ENCODE peak calls at places on chromosomes 6 and 20, in eight cellular contexts. T, U, Q, Z, W, G, E and J are unnamed samples. For H3K4me1, the result is how much of the 10 kb centered on the place peaks cover.

GRCh38 chr6:53326372-53327016 is 22.3 kb downstream of the ELOVL5 start:
- DNase-seq in T (no peak), U (peak), Q (peak), Z (no peak), W (peak), G (no peak), E (peak), J (no peak)

GRCh38 chr6:149093643-149094042 is 223.9 kb upstream of the TAB2 start:
- DNase-seq in T (no peak), U (no peak), Q (no peak), Z (no peak), W (no peak), G (no peak), E (peak), J (no peak)

GRCh38 chr20:33401922-33402369 is 627 bp upstream of the CDK5RAP1 start:
- DNase-seq in T (no peak), U (no peak), Q (no peak), Z (no peak), W (no peak), G (no peak), E (no peak), J (no peak)

GRCh38 chr20:21583486-21584168 is 69.8 kb upstream of the NKX2-2 start:
- DNase-seq in T (no peak), U (no peak), Q (no peak), Z (no peak), W (no peak), G (no peak), E (no peak), J (no peak)

GRCh38 chr6:14468656-14469321 is 351.2 kb downstream of the CD83 start:
- DNase-seq in T (no peak), U (no peak), Q (no peak), Z (no peak), W (no peak), G (no peak), E (no peak), J (no peak)

GRCh38 chr6:35895560-35895959 is 25.3 kb downstream of the SRPK1 start:
- DNase-seq in T (no peak), U (no peak), Q (peak), Z (no peak), W (no peak), G (no peak), E (peak), J (no peak)

GRCh38 chr6:34934516-34934915 is 45.5 kb downstream of the ANKS1A start:
- DNase-seq in T (peak), U (peak), Q (no peak), Z (peak), W (peak), G (no peak), E (peak), J (no peak)

GRCh38 chr6:169839029-169839481 is 87.6 kb downstream of the ERMARD start:
- DNase-seq in T (no peak), U (no peak), Q (no peak), Z (no peak), W (no peak), G (no peak), E (no peak), J (no peak)

GRCh38 chr20:36604952-36605308 is 649 bp upstream of the RAB5IF start:
- DNase-seq in T (peak), U (peak), Q (no peak), Z (peak), W (peak), G (peak), E (no peak), J (peak)

GRCh38 chr20:41258489-41258888 is 59.0 kb downstream of the ZHX3 start:
- DNase-seq in T (no peak), U (no peak), Q (no peak), Z (no peak), W (no peak), G (no peak), E (no peak), J (no peak)

GRCh38 chr6:23181301-23182110 is 612.1 kb downstream of the HDGFL1 start:
- DNase-seq in T (no peak), U (no peak), Q (no peak), Z (no peak), W (no peak), G (peak), E (no peak), J (no peak)

GRCh38 chr6:25755496-25755895 is 954 bp downstream of the SLC17A4 start:
- DNase-seq in T (no peak), U (no peak), Q (no peak), Z (no peak), W (no peak), G (no peak), E (no peak), J (no peak)

GRCh38 chr20:59051666-59052065 is 9.1 kb upstream of the PRELID3B start:
- DNase-seq in T (no peak), U (no peak), Q (no peak), Z (no peak), W (no peak), G (no peak), E (no peak), J (no peak)

GRCh38 chr6:115934829-115935228 is 125.9 kb downstream of the FRK start:
- DNase-seq in T (no peak), U (no peak), Q (no peak), Z (no peak), W (no peak), G (no peak), E (no peak), J (no peak)

GRCh38 chr6:144248003-144248402 is 37.1 kb upstream of the UTRN start:
- DNase-seq in T (no peak), U (no peak), Q (no peak), Z (no peak), W (no peak), G (no peak), E (no peak), J (no peak)

GRCh38 chr6:169695131-169695530 is 6.7 kb downstream of the WDR27 start:
- DNase-seq in T (no peak), U (no peak), Q (no peak), Z (no peak), W (no peak), G (no peak), E (no peak), J (no peak)

GRCh38 chr6:107491059-107491609 is 1.2 kb downstream of the SOBP start:
- DNase-seq in T (peak), U (peak), Q (no peak), Z (peak), W (peak), G (peak), E (peak), J (peak)

GRCh38 chr6:157597461-157598312 is 216.7 kb downstream of the ZDHHC14 start:
- DNase-seq in T (peak), U (no peak), Q (no peak), Z (peak), W (peak), G (peak), E (no peak), J (peak)

GRCh38 chr6:35202066-35202546 is 11.7 kb upstream of the SCUBE3 start:
- DNase-seq in T (peak), U (no peak), Q (no peak), Z (no peak), W (no peak), G (no peak), E (no peak), J (no peak)

GRCh38 chr6:95742895-95743294 is 165.6 kb downstream of the MANEA start:
- DNase-seq in T (no peak), U (no peak), Q (no peak), Z (no peak), W (no peak), G (no peak), E (no peak), J (no peak)

GRCh38 chr6:72560721-72561593 is 60.9 kb upstream of the KCNQ5 start:
- DNase-seq in T (no peak), U (no peak), Q (no peak), Z (no peak), W (no peak), G (no peak), E (peak), J (no peak)

GRCh38 chr6:169132361-169132895 is 121.2 kb downstream of the THBS2 start:
- DNase-seq in T (no peak), U (no peak), Q (no peak), Z (no peak), W (no peak), G (no peak), E (no peak), J (no peak)

GRCh38 chr20:8627386-8628030 is 441.4 kb upstream of the PLCB4 start:
- DNase-seq in T (no peak), U (no peak), Q (no peak), Z (no peak), W (no peak), G (no peak), E (peak), J (no peak)

GRCh38 chr6:3727036-3727435 is 24.5 kb downstream of the PXDC1 start:
- DNase-seq in T (no peak), U (no peak), Q (no peak), Z (no peak), W (no peak), G (no peak), E (no peak), J (no peak)

GRCh38 chr6:25963426-25964123 is 973 bp downstream of the TRIM38 start:
- DNase-seq in T (no peak), U (no peak), Q (no peak), Z (no peak), W (no peak), G (no peak), E (peak), J (peak)

GRCh38 chr6:8982659-8983058 is 547.3 kb upstream of the SLC35B3 start:
- DNase-seq in T (no peak), U (no peak), Q (no peak), Z (no peak), W (no peak), G (no peak), E (no peak), J (no peak)

GRCh38 chr20:63941282-63942060 is 14.7 kb downstream of the UCKL1 start:
- DNase-seq in T (peak), U (no peak), Q (peak), Z (no peak), W (peak), G (peak), E (no peak), J (peak)

GRCh38 chr6:7085911-7086310 is 21.9 kb upstream of the RREB1 start:
- DNase-seq in T (peak), U (peak), Q (no peak), Z (peak), W (peak), G (no peak), E (no peak), J (peak)

GRCh38 chr20:22584630-22584921 is 204 bp upstream of the FOXA2 start:
- DNase-seq in T (no peak), U (no peak), Q (no peak), Z (no peak), W (peak), G (peak), E (no peak), J (peak)

GRCh38 chr6:31042801-31043200 is 32.5 kb downstream of the MUC22 start:
- DNase-seq in T (peak), U (peak), Q (no peak), Z (peak), W (peak), G (peak), E (peak), J (peak)

GRCh38 chr20:31722388-31723281 is at the start of gene BCL2L1:
- DNase-seq in T (peak), U (peak), Q (peak), Z (peak), W (peak), G (peak), E (peak), J (peak)

GRCh38 chr20:31719644-31720485 is 2.8 kb downstream of the BCL2L1 start:
- DNase-seq in T (no peak), U (no peak), Q (peak), Z (no peak), W (peak), G (peak), E (no peak), J (no peak)

GRCh38 chr20:31718952-31719643 is 3.6 kb downstream of the BCL2L1 start:
- DNase-seq in T (no peak), U (no peak), Q (peak), Z (no peak), W (peak), G (no peak), E (no peak), J (no peak)

GRCh38 chr20:31721408-31722332 is 998 bp downstream of the BCL2L1 start:
- DNase-seq in T (peak), U (no peak), Q (no peak), Z (no peak), W (peak), G (no peak), E (no peak), J (peak)

GRCh38 chr20:31720486-31721407 is 1.9 kb downstream of the BCL2L1 start:
- DNase-seq in T (no peak), U (no peak), Q (no peak), Z (no peak), W (peak), G (no peak), E (no peak), J (peak)
- TF ChIP-seq CTCF in T (no peak), U (no peak), Q (no peak), Z (no peak), W (no peak), G (no peak), E (no peak), J (no peak)

GRCh38 chr6:33430991-33431879 is 11.4 kb downstream of the SYNGAP1 start:
- DNase-seq in T (peak), U (peak), Q (no peak), Z (peak), W (no peak), G (peak), E (peak), J (peak)

GRCh38 chr6:33433560-33434191 is 13.8 kb downstream of the SYNGAP1 start:
- DNase-seq in T (no peak), U (peak), Q (no peak), Z (no peak), W (no peak), G (peak), E (peak), J (no peak)

GRCh38 chr6:33433001-33433559 is 13.2 kb downstream of the SYNGAP1 start:
- DNase-seq in T (no peak), U (no peak), Q (no peak), Z (no peak), W (no peak), G (peak), E (no peak), J (no peak)

GRCh38 chr6:33431880-33432541 is 12.1 kb downstream of the SYNGAP1 start:
- DNase-seq in T (no peak), U (no peak), Q (no peak), Z (no peak), W (no peak), G (peak), E (no peak), J (no peak)

GRCh38 chr6:33432546-33432945 is 12.7 kb downstream of the SYNGAP1 start:
- DNase-seq in T (no peak), U (no peak), Q (no peak), Z (no peak), W (no peak), G (no peak), E (no peak), J (no peak)
- H3K4me1 ChIP-seq in T (under half), U (under half), Q (under half), Z (half or more), W (under half), G (half or more), E (under half), J (under half)

DNA sequence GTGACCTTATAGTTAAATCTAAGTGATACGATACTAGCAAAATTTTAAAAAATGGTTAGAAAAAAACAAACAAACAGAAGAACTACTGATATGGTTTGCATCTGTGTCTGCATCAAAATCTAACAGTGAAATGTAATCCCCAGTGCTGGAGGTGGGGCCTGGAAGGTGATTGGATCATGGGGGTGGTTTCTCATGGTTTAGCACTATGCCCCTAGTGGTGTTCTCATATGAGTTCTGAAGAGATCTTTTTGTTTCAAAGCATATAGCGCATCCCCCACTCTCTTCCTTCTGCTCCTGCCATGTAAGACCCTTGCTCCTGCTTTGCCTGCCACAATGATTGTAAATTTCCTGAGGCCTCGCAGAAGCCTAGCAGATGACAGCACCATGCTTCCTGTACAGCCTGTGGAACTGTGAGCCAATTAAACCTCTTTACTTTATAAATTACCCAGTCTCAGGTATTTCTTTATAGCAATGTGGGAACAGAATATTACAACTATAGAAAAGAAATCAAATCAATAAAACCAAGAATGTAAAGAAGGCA is 5.4 kb downstream of the FBXL4 start:
- DNase-seq in T (no peak), U (no peak), Q (no peak), Z (no peak), W (no peak), G (no peak), E (no peak), J (no peak)
- TF ChIP-seq CTCF in T (no peak), U (no peak), Q (peak), Z (no peak), W (no peak), G (peak), E (no peak), J (no peak)

DNA sequence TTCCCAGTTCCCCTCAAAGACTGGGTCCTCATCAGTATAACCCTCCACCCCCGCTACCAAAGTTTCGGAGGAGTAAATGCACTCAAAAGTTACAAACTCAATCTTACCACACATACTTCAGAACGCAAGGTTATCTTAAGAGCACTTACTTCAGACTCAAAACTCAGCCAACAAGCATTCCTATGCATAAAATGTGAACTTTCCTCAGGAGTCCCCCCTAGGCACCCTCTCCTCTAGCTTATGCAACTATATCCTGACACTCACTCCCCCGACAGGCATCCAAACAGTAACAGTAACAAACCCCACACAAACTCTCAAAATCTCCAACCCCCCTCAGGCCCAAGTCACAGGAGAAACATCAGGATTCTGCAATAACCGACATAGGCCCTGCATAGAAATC is 11.2 kb upstream of the ADTRP start:
- DNase-seq in T (no peak), U (no peak), Q (no peak), Z (no peak), W (no peak), G (no peak), E (no peak), J (no peak)
- H3K4me1 ChIP-seq in T (under half), U (under half), Q (under half), Z (under half), W (under half), G (under half), E (under half), J (under half)

GRCh38 chr20:16241911-16242310 is 331.3 kb downstream of the KIF16B start:
- DNase-seq in T (no peak), U (no peak), Q (no peak), Z (no peak), W (no peak), G (no peak), E (no peak), J (no peak)
- TF ChIP-seq CTCF in T (no peak), U (no peak), Q (no peak), Z (no peak), W (no peak), G (peak), E (no peak), J (no peak)

DNA sequence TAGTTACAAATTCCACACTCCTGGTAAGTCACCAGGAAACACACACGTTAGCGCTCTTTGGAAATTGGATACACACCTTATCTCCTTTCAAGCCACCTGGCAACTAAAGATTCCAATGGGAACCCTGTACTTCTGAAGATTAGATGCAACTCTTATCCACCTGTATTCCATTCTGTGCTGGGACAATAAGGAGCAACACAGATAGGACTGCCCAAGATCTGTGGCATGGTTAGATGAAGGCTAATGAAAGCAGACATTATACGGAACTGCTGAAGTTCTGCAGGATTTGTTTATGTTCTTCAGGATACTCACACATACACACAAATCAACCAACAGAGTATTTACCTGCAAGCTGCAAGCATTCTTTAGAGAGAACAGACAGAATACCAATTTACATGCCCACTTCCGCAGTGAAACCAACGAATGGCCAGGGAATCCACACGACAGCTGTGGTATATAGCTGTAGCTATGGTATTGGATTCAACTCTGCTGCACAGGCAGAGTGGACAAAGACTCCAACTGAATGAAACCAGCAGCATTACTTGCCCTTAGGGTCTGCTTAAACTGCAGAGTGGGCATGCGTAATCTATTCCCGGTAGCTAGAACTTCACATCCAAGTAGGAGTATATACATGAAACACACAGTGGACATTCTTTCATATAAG is 12.0 kb downstream of the NCOA5 start:
- DNase-seq in T (no peak), U (no peak), Q (no peak), Z (no peak), W (no peak), G (no peak), E (no peak), J (no peak)
- H3K4me1 ChIP-seq in T (under half), U (under half), Q (under half), Z (half or more), W (under half), G (under half), E (under half), J (under half)